ENCODE peak calls at places on chromosomes 7 and 10, in six cellular contexts. N is tibial artery; X is fibroblast of villous mesenchyme; H is body of pancreas; V is CD8-positive, alpha-beta T cell; F is endodermal cell. T is an unnamed sample.

GRCh38 chr7:68529221-68529620 is 1069.1 kb upstream of the AUTS2 start:
- DNase-seq in F (no peak), H (no peak), X (no peak), V (no peak), N (no peak), T (no peak)

GRCh38 chr7:74010407-74010806 is 17.6 kb upstream of the ELN start:
- DNase-seq in X (no peak), H (no peak), F (no peak), V (no peak), N (peak; percentile 95), T (no peak)

GRCh38 chr7:45661302-45661995 is 87.3 kb downstream of the ADCY1 start:
- DNase-seq in V (peak; percentile 7), X (no peak), N (no peak), H (no peak), F (peak; percentile 11), T (no peak)

GRCh38 chr7:153320005-153320404 is 560.5 kb downstream of the ACTR3B start:
- DNase-seq in N (no peak), H (no peak), F (no peak), V (no peak), X (no peak), T (no peak)

GRCh38 chr10:91587710-91588638 is 44.9 kb downstream of the PPP1R3C start:
- DNase-seq in F (no peak), H (peak; percentile 80), V (no peak), N (no peak), X (peak; percentile 82), T (peak; percentile 70)

GRCh38 chr7:1716263-1717094 is 46.4 kb downstream of the ELFN1 start:
- DNase-seq in F (no peak), H (no peak), V (no peak), X (peak; percentile 20), N (no peak), T (no peak)

GRCh38 chr7:44080118-44080517 is 2.2 kb downstream of the POLM start:
- DNase-seq in X (no peak), F (no peak), H (no peak), N (no peak), V (no peak), T (no peak)

GRCh38 chr7:103988468-103989199 is 824 bp downstream of the RELN start:
- DNase-seq in N (no peak), F (peak; percentile 75), X (peak; percentile 2), V (no peak), H (no peak), T (no peak)

GRCh38 chr7:133780912-133781311 is 346.2 kb upstream of the LRGUK start:
- DNase-seq in N (no peak), H (no peak), F (no peak), V (no peak), X (no peak), T (no peak)

GRCh38 chr7:45665172-45665571 is 91.0 kb downstream of the ADCY1 start:
- DNase-seq in X (no peak), V (peak; percentile 1), F (peak; percentile 35), N (no peak), H (no peak), T (no peak)

GRCh38 chr7:106053109-106053508 is 59.0 kb downstream of the SYPL1 start:
- DNase-seq in H (no peak), F (peak; percentile 46), X (no peak), V (no peak), N (no peak), T (no peak)

GRCh38 chr10:73968101-73968515 is 29.8 kb upstream of the VCL start:
- DNase-seq in X (peak; percentile 58), F (peak; percentile 72), V (peak; percentile 43), H (no peak), N (no peak), T (no peak)

GRCh38 chr10:78224602-78225001 is 190.9 kb downstream of the RPS24 start:
- DNase-seq in N (no peak), F (no peak), H (no peak), X (no peak), V (no peak), T (peak; percentile 19)

GRCh38 chr7:94741179-94741578 is 85.2 kb upstream of the SGCE start:
- DNase-seq in H (no peak), X (peak; percentile 3), V (no peak), N (no peak), F (no peak), T (peak; percentile 7)

GRCh38 chr7:31500656-31501055 is 13.2 kb upstream of the ITPRID1 start:
- DNase-seq in H (no peak), N (no peak), F (no peak), X (no peak), V (no peak), T (no peak)

GRCh38 chr7:79420464-79420863 is 33.0 kb downstream of the MAGI2 start:
- DNase-seq in H (no peak), N (no peak), X (peak; percentile 97), F (no peak), V (no peak), T (peak; percentile 95)

GRCh38 chr7:81484266-81484665 is 285.6 kb downstream of the HGF start:
- DNase-seq in H (peak; percentile 38), F (peak; percentile 72), V (no peak), X (peak; percentile 73), N (peak; percentile 77), T (peak; percentile 56)

GRCh38 chr10:71968553-71969474 is 4.6 kb downstream of the CHST3 start:
- DNase-seq in N (no peak), F (no peak), V (no peak), X (peak; percentile 48), H (no peak), T (peak; percentile 59)

GRCh38 chr10:103745264-103746247 is 109.8 kb downstream of the SH3PXD2A start:
- DNase-seq in X (no peak), N (no peak), F (peak; percentile 63), V (peak; percentile 42), H (no peak), T (no peak)

GRCh38 chr7:28272461-28272877 is 91.9 kb upstream of the JAZF1 start:
- DNase-seq in H (peak; percentile 31), X (peak; percentile 72), N (no peak), F (peak; percentile 83), V (peak; percentile 38), T (peak; percentile 83)

GRCh38 chr7:4123823-4124222 is 558.3 kb upstream of the FOXK1 start:
- DNase-seq in V (no peak), H (no peak), X (no peak), F (no peak), N (peak; percentile 48), T (no peak)

GRCh38 chr7:45130910-45131309 is 19.4 kb upstream of the TBRG4 start:
- DNase-seq in N (no peak), V (no peak), H (peak; percentile 53), X (no peak), F (no peak), T (no peak)

GRCh38 chr10:6346621-6347020 is 143.9 kb downstream of the PFKFB3 start:
- DNase-seq in N (no peak), V (no peak), X (peak; percentile 4), H (no peak), F (no peak), T (no peak)

GRCh38 chr7:48441848-48442492 is 270.7 kb downstream of the ABCA13 start:
- DNase-seq in V (no peak), H (no peak), N (no peak), X (no peak), F (no peak), T (no peak)

GRCh38 chr7:35749548-35749947 is 51.3 kb upstream of the SEPTIN7 start:
- DNase-seq in N (no peak), H (no peak), X (peak; percentile 93), V (no peak), F (no peak), T (peak; percentile 72)

DNA sequence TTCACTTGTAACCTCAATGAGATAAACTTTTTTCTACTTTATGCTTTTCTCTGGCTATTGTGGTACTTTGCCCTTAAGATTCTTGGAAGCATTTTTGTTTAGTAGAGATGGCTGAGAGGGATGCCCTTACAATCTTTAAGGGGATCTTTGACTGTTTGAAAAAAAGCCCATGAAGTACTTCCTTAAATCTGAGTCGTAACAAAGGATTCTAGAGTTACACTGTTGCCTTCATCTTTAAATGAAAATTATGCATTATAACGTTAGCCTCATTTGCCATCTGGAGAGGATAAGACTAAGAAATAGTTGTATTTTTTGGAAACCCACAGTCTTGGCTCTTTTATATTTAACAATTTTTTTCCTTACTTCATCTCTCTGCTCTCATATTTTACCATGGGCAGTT is 37.8 kb upstream of the FZD1 start:
- DNase-seq in X (no peak), F (no peak), N (no peak), V (no peak), H (no peak), T (no peak)
- H3K4me3 ChIP-seq in X (no peak overlapping the region), F (no peak overlapping the region), N (no peak overlapping the region), V (no peak overlapping the region), H (no peak overlapping the region), T (no peak overlapping the region)

GRCh38 chr10:112507988-112508387 is 61.0 kb downstream of the VTI1A start:
- DNase-seq in V (no peak), N (no peak), F (no peak), H (no peak), X (no peak), T (no peak)
- H3K4me3 ChIP-seq in V (no peak overlapping the region), N (no peak overlapping the region), F (no peak overlapping the region), H (no peak overlapping the region), X (no peak overlapping the region), T (no peak overlapping the region)

DNA sequence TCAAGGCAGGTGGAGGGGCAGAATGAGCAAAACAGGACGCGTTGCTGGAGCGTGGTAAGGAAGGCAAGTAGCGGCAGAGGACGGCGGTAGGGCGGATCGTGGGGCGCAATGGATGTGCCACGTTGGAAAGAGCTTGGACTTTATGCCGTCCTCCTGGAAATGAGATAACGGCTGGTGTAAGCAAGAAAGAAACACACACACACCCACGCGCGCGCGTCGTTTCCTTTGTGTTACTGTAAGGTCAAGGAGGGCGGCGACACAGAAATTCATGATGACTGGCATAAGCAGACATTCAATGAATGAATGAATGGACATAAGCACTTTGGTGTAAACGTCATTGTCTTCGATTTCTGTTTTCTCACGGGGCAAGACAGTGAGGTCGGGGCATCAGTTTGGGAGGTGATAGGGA is 683 bp upstream of the ENTPD7 start:
- DNase-seq in F (peak; percentile 63), V (peak; percentile 21), N (no peak), H (peak; percentile 64), X (peak; percentile 25), T (peak; percentile 56)
- H3K4me3 ChIP-seq in F (peak overlapping the region; percentile 87), V (peak overlapping the region; percentile 67), N (peak overlapping the region; percentile 79), H (peak overlapping the region; percentile 77), X (peak overlapping the region; percentile 82), T (peak overlapping the region; percentile 98)

GRCh38 chr7:5494683-5495561 is 71.3 kb upstream of the TNRC18 start:
- DNase-seq in N (peak; percentile 87), X (peak; percentile 79), V (peak; percentile 79), F (peak; percentile 94), H (peak; percentile 82), T (peak; percentile 89)
- H3K4me3 ChIP-seq in N (peak overlapping the region; percentile 49), X (no peak overlapping the region), V (peak overlapping the region; percentile 48), F (no peak overlapping the region), H (no peak overlapping the region), T (no peak overlapping the region)